ENCODE peak calls at places on chromosomes 2 and 18, in seven cellular contexts. R, K, X, Y, I, J and M are unnamed samples.

GRCh38 chr2:177405029-177405692 is 12.6 kb downstream of the AGPS start:
- DNase-seq in J (no peak), K (no peak), X (no peak), R (no peak), I (no peak), Y (no peak), M (no peak)

GRCh38 chr2:207227062-207227748 is 61.5 kb upstream of the KLF7 start:
- DNase-seq in Y (no peak), J (no peak), R (no peak), X (no peak), K (peak), I (no peak), M (no peak)

GRCh38 chr2:186380805-186381204 is 105.3 kb upstream of the ZC3H15 start:
- DNase-seq in Y (no peak), K (no peak), J (no peak), R (no peak), I (no peak), X (no peak), M (no peak)

GRCh38 chr2:69683170-69683971 is 39.8 kb upstream of the AAK1 start:
- DNase-seq in R (no peak), Y (no peak), X (no peak), J (peak), I (no peak), K (no peak), M (no peak)

GRCh38 chr18:23341383-23341782 is 111.7 kb upstream of the RIOK3 start:
- DNase-seq in Y (no peak), J (peak), I (no peak), X (no peak), K (no peak), R (no peak), M (no peak)

GRCh38 chr2:19685713-19686112 is 216.1 kb downstream of the TTC32 start:
- DNase-seq in Y (no peak), X (no peak), R (no peak), K (no peak), I (no peak), J (no peak), M (no peak)

GRCh38 chr2:157302492-157303099 is 23.0 kb downstream of the ERMN start:
- DNase-seq in Y (no peak), R (no peak), I (peak), K (peak), X (no peak), J (peak), M (no peak)

GRCh38 chr18:2850816-2851215 is 4.0 kb downstream of the EMILIN2 start:
- DNase-seq in X (no peak), Y (no peak), I (no peak), J (no peak), R (no peak), K (no peak), M (no peak)

GRCh38 chr18:78882585-78882984 is 97.0 kb upstream of the SALL3 start:
- DNase-seq in X (no peak), I (no peak), J (no peak), Y (peak), R (no peak), K (no peak), M (no peak)

GRCh38 chr2:97718942-97719341 is 5.6 kb downstream of the ZAP70 start:
- DNase-seq in X (no peak), J (no peak), Y (no peak), R (no peak), I (no peak), K (no peak), M (no peak)

GRCh38 chr2:74863802-74864248 is 29.9 kb downstream of the HK2 start:
- DNase-seq in R (no peak), X (no peak), Y (no peak), I (no peak), J (no peak), K (no peak), M (no peak)

GRCh38 chr2:49831698-49832367 is 677.5 kb upstream of the FSHR start:
- DNase-seq in J (no peak), K (no peak), Y (no peak), I (no peak), X (no peak), R (no peak), M (no peak)

GRCh38 chr2:109126501-109126860 is 2.5 kb upstream of the SH3RF3 start:
- DNase-seq in R (no peak), I (no peak), X (no peak), Y (no peak), J (peak), K (no peak), M (no peak)

GRCh38 chr2:96730212-96730611 is 9.7 kb downstream of the LMAN2L start:
- DNase-seq in K (no peak), R (no peak), J (peak), I (no peak), X (no peak), Y (no peak), M (no peak)

GRCh38 chr18:62450546-62451395 is 72.1 kb upstream of the ZCCHC2 start:
- DNase-seq in J (peak), Y (peak), I (peak), K (no peak), R (peak), X (peak), M (peak)

GRCh38 chr2:178414266-178415247 is 36.4 kb downstream of the PRKRA start:
- DNase-seq in J (peak), K (peak), X (peak), I (peak), Y (peak), R (peak), M (peak)

GRCh38 chr2:525021-525420 is 152.2 kb downstream of the TMEM18 start:
- DNase-seq in J (no peak), I (no peak), X (no peak), Y (no peak), K (no peak), R (no peak), M (no peak)

GRCh38 chr18:59547691-59548182 is 149.5 kb downstream of the CCBE1 start:
- DNase-seq in Y (no peak), R (no peak), I (no peak), K (peak), X (no peak), J (peak), M (no peak)
- TF ChIP-seq CTCF in Y (no peak), R (no peak), I (no peak), K (no peak), X (no peak), J (no peak), M (no peak)

DNA sequence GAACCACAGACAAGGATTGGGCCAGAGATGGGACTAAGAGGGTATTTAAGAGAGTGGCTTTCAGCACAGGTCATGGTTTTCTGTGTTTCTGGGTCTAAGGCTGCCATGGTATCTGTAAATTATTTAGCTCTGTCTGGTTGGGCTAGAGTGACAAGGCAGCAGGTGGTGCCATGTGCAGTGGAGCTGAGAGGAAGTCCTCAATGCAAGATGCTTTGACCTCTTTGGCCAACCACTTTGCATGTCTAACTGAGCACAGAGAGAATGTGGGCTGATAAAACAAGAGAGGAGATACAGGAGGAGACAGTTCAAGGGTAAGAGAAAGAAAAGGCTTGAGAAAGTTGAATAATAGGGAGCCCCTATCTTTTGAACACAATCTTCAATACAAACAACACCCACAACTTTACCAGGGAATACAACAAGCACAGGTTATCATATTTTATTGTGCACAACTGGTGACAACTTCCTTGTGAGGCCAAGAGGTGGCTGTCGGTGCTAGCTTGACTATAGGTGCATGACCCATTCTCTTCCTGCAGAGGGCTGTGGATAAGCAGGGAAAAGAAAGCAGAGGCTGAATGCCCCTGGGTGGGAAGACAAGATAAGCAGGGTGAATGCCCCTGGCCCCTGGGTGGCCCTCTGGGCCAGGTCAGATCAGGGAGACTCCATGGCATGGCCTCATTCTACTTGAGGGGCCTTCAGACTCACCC is 12.3 kb downstream of the FLACC1 start:
- DNase-seq in Y (no peak), R (no peak), X (no peak), K (peak), I (no peak), J (peak), M (no peak)
- TF ChIP-seq CTCF in Y (no peak), R (no peak), X (no peak), K (peak), I (peak), J (no peak), M (no peak)

GRCh38 chr2:198136142-198136541 is 331.7 kb downstream of the PLCL1 start:
- DNase-seq in X (no peak), I (no peak), J (no peak), Y (no peak), R (no peak), K (no peak), M (no peak)

GRCh38 chr2:198141726-198142125 is 337.3 kb downstream of the PLCL1 start:
- DNase-seq in Y (no peak), X (no peak), I (no peak), K (no peak), J (no peak), R (no peak), M (no peak)

GRCh38 chr2:198135481-198135934 is 331.1 kb downstream of the PLCL1 start:
- DNase-seq in K (no peak), J (no peak), I (no peak), X (no peak), Y (no peak), R (no peak), M (no peak)

GRCh38 chr2:198134287-198134955 is 330.0 kb downstream of the PLCL1 start:
- DNase-seq in R (no peak), K (no peak), J (no peak), X (no peak), Y (no peak), I (no peak), M (no peak)

GRCh38 chr2:198137733-198138132 is 333.3 kb downstream of the PLCL1 start:
- DNase-seq in R (no peak), K (no peak), I (no peak), Y (no peak), X (no peak), J (no peak), M (no peak)
- TF ChIP-seq CTCF in R (no peak), K (no peak), I (no peak), Y (no peak), X (no peak), J (no peak), M (no peak)

GRCh38 chr2:23760746-23761145 is 166.2 kb downstream of the ATAD2B start:
- DNase-seq in I (peak), Y (no peak), R (no peak), X (no peak), J (peak), K (no peak), M (no peak)
- TF ChIP-seq CTCF in I (peak), Y (no peak), R (peak), X (no peak), J (no peak), K (no peak), M (no peak)

GRCh38 chr2:26555246-26556133 is 77.6 kb upstream of the OTOF start:
- DNase-seq in Y (no peak), I (peak), X (no peak), J (peak), K (no peak), R (no peak), M (no peak)
- TF ChIP-seq CTCF in Y (no peak), I (peak), X (no peak), J (peak), K (no peak), R (no peak), M (no peak)

GRCh38 chr18:42954887-42955286 is 160.6 kb downstream of the RIT2 start:
- DNase-seq in Y (no peak), K (no peak), I (no peak), J (no peak), X (no peak), R (no peak), M (no peak)

GRCh38 chr18:42953306-42953705 is 162.2 kb downstream of the RIT2 start:
- DNase-seq in I (no peak), X (no peak), J (no peak), Y (no peak), R (no peak), K (no peak), M (no peak)

GRCh38 chr18:42956287-42956686 is 159.2 kb downstream of the RIT2 start:
- DNase-seq in X (no peak), R (no peak), K (no peak), I (no peak), J (no peak), Y (no peak), M (no peak)

DNA sequence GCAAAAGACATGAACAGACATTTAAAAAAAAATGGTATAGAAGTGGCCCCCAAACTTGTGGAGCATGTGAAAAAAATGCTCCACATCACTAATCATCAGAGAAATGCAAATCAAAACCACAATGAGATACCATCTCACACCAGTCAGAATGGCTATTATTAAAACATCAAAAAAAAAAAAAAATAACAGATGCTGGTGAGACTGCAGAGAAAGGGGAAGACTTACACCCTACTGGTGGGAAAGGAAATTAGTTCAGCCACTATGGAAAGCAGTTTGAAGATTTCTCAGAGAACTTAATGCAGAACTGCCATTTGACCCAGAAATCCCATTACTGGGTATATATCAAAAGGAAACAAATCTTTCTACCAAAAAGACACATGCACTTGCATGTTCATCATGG is 164.8 kb downstream of the RIT2 start:
- DNase-seq in R (no peak), I (no peak), J (no peak), K (no peak), Y (no peak), X (no peak), M (no peak)
- TF ChIP-seq CTCF in R (no peak), I (no peak), J (no peak), K (no peak), Y (no peak), X (no peak), M (no peak)

DNA sequence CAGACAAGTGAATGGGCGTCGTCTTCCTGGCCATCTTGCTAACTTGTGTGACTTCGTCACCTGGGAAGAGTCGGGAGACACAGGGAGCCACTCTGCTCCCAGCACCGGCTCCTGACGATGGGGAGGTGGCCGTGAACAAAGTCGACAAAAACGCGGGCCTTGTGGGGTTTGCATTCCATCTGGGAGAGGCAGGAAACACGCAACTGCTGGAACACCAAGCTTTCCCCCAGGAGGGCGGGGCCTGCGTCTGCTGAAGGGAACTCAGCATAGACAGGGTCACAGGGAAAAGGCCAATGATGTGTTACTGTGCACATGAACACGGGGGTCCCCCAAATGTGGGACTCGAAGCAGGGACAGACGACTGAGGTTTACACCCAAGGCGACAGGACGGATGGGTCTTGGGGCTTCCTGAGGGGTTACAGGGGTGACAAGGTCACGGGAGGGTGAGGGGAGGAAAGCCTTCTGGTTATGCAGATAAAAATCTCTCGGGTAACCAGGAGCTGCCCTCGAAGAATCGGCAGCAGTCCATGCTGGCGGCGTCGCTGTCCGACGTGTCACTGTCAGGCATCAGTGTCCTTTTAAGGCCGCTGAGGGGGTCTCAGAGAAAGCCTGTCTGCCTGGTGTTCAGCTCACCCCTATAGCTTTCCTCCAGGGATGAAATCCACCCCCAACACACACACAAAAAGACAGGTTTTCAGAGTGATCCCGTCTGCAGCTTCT is 28.2 kb upstream of the PRLH start:
- DNase-seq in Y (no peak), X (no peak), R (no peak), I (no peak), K (no peak), J (no peak), M (no peak)
- TF ChIP-seq CTCF in Y (no peak), X (no peak), R (no peak), I (no peak), K (no peak), J (no peak), M (no peak)